ENCODE peak calls at places on chromosome 12, in six cellular contexts. L is fibroblast of lung; K is CD8-positive, alpha-beta memory T cell; S is AG10803; X is right cardiac atrium; H is pancreas. W is an unnamed sample.

GRCh38 chr12:121532503-121533390 is 48.1 kb downstream of the KDM2B start:
- DNase-seq in S (peak), H (no peak), L (peak), X (no peak), K (no peak), W (peak)

GRCh38 chr12:122399592-122400373 is 22.7 kb downstream of the CLIP1 start:
- DNase-seq in X (peak), K (peak), L (peak), H (peak), S (peak), W (peak)

GRCh38 chr12:95641299-95641947 is 90.1 kb upstream of the USP44 start:
- DNase-seq in S (no peak), X (no peak), H (no peak), K (no peak), L (no peak), W (no peak)

GRCh38 chr12:75961878-75962277 is 69.7 kb downstream of the PHLDA1 start:
- DNase-seq in X (no peak), K (no peak), S (no peak), H (no peak), L (no peak), W (no peak)

GRCh38 chr12:102879144-102879763 is 37.8 kb downstream of the PAH start:
- DNase-seq in H (no peak), X (peak), L (peak), S (peak), K (no peak), W (peak)

GRCh38 chr12:65496617-65497016 is 218.1 kb downstream of the MSRB3 start:
- DNase-seq in S (peak), K (no peak), X (peak), H (no peak), L (peak), W (peak)

GRCh38 chr12:58765076-58765475 is 155.2 kb downstream of the LRIG3 start:
- DNase-seq in X (no peak), H (no peak), K (no peak), L (no peak), S (no peak), W (no peak)

GRCh38 chr12:114018669-114019068 is 52.5 kb upstream of the RBM19 start:
- DNase-seq in X (no peak), S (peak), L (peak), K (no peak), H (no peak), W (peak)

GRCh38 chr12:71589478-71589881 is 74.2 kb downstream of the ZFC3H1 start:
- DNase-seq in K (no peak), L (no peak), X (no peak), S (no peak), H (no peak), W (peak)

GRCh38 chr12:64525461-64526160 is 73.7 kb downstream of the TBK1 start:
- DNase-seq in X (no peak), L (no peak), S (no peak), K (no peak), H (no peak), W (no peak)

GRCh38 chr12:126891789-126892188 is 1375.2 kb upstream of the TMEM132C start:
- DNase-seq in K (no peak), X (no peak), S (no peak), H (no peak), L (no peak), W (no peak)

GRCh38 chr12:116759783-116760581 is 21.9 kb downstream of the RNFT2 start:
- DNase-seq in X (peak), S (no peak), H (no peak), L (no peak), K (peak), W (no peak)

GRCh38 chr12:116287850-116288301 is 10.4 kb upstream of the MED13L start:
- DNase-seq in H (no peak), S (no peak), K (no peak), X (no peak), L (peak), W (no peak)

GRCh38 chr12:130137141-130138018 is 24.9 kb upstream of the FZD10 start:
- DNase-seq in S (no peak), L (no peak), H (no peak), X (no peak), K (no peak), W (no peak)

GRCh38 chr12:65603428-65604351 is 220.6 kb upstream of the HMGA2 start:
- DNase-seq in K (no peak), X (peak), S (peak), H (no peak), L (peak), W (peak)

GRCh38 chr12:3102721-3103410 is 25.7 kb downstream of the TSPAN9 start:
- DNase-seq in L (no peak), H (no peak), S (no peak), X (no peak), K (no peak), W (no peak)

GRCh38 chr12:68636268-68636667 is 25.6 kb downstream of the RAP1B start:
- DNase-seq in L (peak), X (no peak), S (peak), K (no peak), H (no peak), W (peak)

GRCh38 chr12:55707841-55708694 is at the start of gene ITGA7:
- DNase-seq in S (no peak), X (peak), L (no peak), K (peak), H (peak), W (no peak)

GRCh38 chr12:108685469-108686247 is 45.7 kb downstream of the CORO1C start:
- DNase-seq in L (peak), S (no peak), X (no peak), K (no peak), H (no peak), W (no peak)

GRCh38 chr12:80353254-80353653 is 90.8 kb upstream of the PTPRQ start:
- DNase-seq in S (peak), L (peak), H (no peak), X (no peak), K (no peak), W (peak)

GRCh38 chr12:95625012-95625411 is 73.7 kb upstream of the USP44 start:
- DNase-seq in K (no peak), X (no peak), H (peak), S (no peak), L (no peak), W (no peak)

GRCh38 chr12:52672321-52672933 is 7.8 kb downstream of the KRT1 start:
- DNase-seq in S (no peak), K (no peak), X (no peak), L (no peak), H (no peak), W (no peak)

GRCh38 chr12:10554971-10555481 is 49.3 kb downstream of the EIF2S3B start:
- DNase-seq in S (no peak), X (no peak), H (no peak), L (no peak), K (no peak), W (no peak)

GRCh38 chr12:7934153-7934552 is 1.8 kb downstream of the SLC2A3 start:
- DNase-seq in L (no peak), K (no peak), S (no peak), X (no peak), H (no peak), W (no peak)

GRCh38 chr12:55470088-55470830 is at the start of gene OR6C70:
- DNase-seq in K (no peak), H (no peak), X (no peak), L (no peak), S (no peak), W (no peak)

GRCh38 chr12:31362115-31362758 is 36.3 kb upstream of the SINHCAF start:
- DNase-seq in L (no peak), X (no peak), H (no peak), K (no peak), S (no peak), W (no peak)
- H3K4me3 ChIP-seq in L (no peak), X (no peak), H (no peak), K (no peak), S (no peak), W (no peak)

DNA sequence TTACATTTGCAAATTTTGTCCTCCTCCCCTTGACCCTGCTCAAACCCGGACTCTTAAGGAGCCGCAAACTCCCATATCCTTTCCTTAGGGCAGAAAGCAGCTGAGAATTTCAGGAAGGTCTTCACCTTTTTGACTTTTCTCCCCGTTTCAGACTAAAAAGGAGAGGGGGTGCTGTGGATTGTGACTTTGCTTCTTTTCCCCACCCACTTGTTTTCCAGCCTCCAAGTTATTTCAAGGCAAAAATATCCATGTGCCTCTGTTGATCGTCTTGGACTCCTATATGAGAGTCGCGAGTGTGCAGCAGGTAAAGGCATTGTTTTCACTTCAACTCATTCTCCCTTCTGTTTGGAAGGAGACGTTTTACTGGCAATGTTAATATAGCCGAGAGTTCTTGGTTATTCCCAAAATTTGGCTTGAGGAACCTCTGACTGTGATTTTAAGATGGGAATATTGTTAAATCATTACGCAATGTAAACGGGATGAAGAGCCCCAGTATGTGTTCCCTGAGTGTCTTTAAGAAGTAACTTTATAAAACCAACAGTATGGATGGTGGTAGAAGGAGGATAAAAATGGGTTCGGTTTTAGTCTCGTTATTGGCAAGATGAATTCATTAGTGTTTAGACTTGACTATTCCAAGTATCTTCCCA is 663 bp downstream of the LRRK2 start:
- DNase-seq in X (no peak), H (no peak), S (no peak), L (no peak), K (no peak), W (peak)
- H3K4me3 ChIP-seq in X (peak), H (peak), S (peak), L (peak), K (no peak), W (peak)

GRCh38 chr12:11577658-11578260 is 71.7 kb upstream of the ETV6 start:
- DNase-seq in S (peak), K (no peak), H (no peak), X (no peak), L (no peak), W (peak)

GRCh38 chr12:11580125-11580751 is 69.2 kb upstream of the ETV6 start:
- DNase-seq in H (no peak), S (peak), L (peak), K (no peak), X (peak), W (peak)

GRCh38 chr12:11581179-11581755 is 68.2 kb upstream of the ETV6 start:
- DNase-seq in X (peak), H (peak), L (peak), S (peak), K (peak), W (peak)

GRCh38 chr12:11576104-11576503 is 73.4 kb upstream of the ETV6 start:
- DNase-seq in K (no peak), S (peak), L (peak), H (no peak), X (no peak), W (peak)

GRCh38 chr12:11578461-11578993 is 70.9 kb upstream of the ETV6 start:
- DNase-seq in S (no peak), K (no peak), H (no peak), L (no peak), X (no peak), W (no peak)
- H3K4me3 ChIP-seq in S (no peak), K (no peak), H (no peak), L (no peak), X (no peak), W (no peak)

GRCh38 chr12:26123482-26123980 is 1.3 kb downstream of the BHLHE41 start:
- DNase-seq in L (peak), K (no peak), S (no peak), H (no peak), X (no peak), W (peak)
- H3K4me3 ChIP-seq in L (peak), K (no peak), S (peak), H (peak), X (peak), W (peak)

DNA sequence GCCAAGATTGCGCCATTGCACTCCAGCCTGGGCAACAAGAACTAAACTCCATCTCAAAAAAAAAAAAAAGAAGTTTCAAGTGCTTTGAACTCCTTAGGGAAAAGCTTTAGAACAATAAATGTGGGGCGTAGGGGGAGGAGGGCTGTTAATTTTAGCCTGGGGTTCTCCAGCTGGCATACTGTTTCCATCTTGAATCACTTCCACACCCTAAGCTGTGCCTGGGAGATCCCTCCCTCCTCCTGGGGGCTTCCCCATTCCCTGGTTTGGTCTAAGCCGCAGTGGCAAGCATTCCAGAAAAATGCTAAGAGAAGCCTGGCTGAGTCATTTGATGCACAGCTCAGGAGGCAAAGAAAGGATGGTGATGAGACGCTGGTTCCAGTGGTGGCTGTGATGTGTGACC is 2.3 kb upstream of the ZNF384 start:
- DNase-seq in S (peak), H (no peak), K (no peak), L (no peak), X (no peak), W (peak)
- H3K4me3 ChIP-seq in S (no peak), H (no peak), K (no peak), L (no peak), X (no peak), W (no peak)

DNA sequence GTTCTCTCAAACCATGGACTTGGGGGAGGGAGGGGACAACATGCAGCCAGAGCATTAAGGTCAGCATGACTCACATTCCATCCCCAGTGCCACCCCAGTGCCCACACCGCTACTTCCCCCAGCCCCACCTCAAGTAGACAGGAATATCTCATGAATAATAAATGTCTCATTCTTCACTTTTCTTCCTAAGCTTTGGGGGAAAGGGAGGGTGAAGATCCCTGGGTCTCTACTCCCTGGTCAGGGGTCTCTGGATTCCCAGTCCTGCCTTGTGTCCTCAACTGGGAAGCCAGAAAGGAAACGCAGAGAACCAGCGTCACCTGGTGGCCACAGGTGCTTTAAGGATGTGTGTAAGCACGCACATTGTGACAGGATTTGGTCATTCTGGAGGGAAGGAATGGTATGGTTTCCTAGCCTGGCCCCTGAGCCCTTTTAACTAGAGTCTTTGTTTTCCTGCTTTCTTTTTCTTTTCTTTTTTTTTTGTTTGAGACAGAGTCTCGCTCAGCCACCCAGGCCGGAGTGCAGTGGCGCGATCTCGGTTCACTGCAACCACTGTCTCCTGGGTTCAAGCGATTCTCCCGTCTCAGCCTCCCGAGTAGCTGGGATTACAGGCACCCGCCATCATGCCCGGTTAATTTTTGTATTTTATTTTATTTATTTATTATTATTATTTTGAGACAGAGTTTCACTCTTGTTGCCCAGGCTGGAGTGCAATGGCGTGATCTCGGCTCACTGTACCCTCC is 3.4 kb downstream of the GPR84 start:
- DNase-seq in S (peak), L (peak), X (peak), H (peak), K (peak), W (peak)
- H3K4me3 ChIP-seq in S (no peak), L (no peak), X (no peak), H (no peak), K (no peak), W (no peak)

GRCh38 chr12:60148109-60148508 is 552.3 kb downstream of the SLC16A7 start:
- DNase-seq in X (no peak), H (no peak), K (no peak), L (peak), S (peak), W (peak)

GRCh38 chr12:60148831-60149230 is 553.0 kb downstream of the SLC16A7 start:
- DNase-seq in H (no peak), S (peak), L (peak), X (no peak), K (no peak), W (peak)

GRCh38 chr12:60138526-60138925 is 542.7 kb downstream of the SLC16A7 start:
- DNase-seq in S (no peak), K (no peak), H (no peak), L (no peak), X (no peak), W (no peak)

DNA sequence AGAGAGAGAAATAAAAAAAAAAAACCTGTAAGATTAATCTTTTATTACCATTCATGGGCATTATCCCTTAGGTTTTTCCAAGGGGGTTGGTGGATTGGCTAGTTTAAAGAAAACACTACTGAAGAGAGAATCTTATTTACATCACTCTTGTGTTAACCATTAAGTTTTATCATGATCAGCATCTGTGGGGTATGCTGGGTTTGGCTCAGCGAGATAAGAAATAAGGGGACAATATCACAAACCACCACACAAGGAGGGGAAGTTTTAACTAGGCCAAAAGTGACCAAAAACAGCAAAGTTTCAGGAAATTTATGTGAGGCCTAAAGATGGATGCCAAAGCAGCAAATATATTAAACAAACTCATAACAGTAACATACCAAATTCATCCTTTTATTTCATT is 548.6 kb downstream of the SLC16A7 start:
- DNase-seq in X (no peak), H (no peak), L (no peak), K (no peak), S (no peak), W (no peak)
- H3K4me3 ChIP-seq in X (no peak), H (no peak), L (no peak), K (no peak), S (no peak), W (no peak)

W was measured in fibroblast of mammary gland.